ENCODE peak calls at places on chromosomes 11 and 22, in four cellular contexts. T is IMR-90, Q is HL-60, S is fibroblast of mammary gland. A is an unnamed sample.

GRCh38 chr11:132111341-132111740 is 740.9 kb downstream of the NTM start:
- DNase-seq in S (peak), T (peak), Q (no peak), A (no peak)

GRCh38 chr11:128900468-128900867 is 9.3 kb downstream of the KCNJ5 start:
- DNase-seq in S (no peak), Q (no peak), T (no peak), A (no peak)

GRCh38 chr22:39343259-39344045 is 6.3 kb upstream of the SYNGR1 start:
- DNase-seq in S (peak), T (peak), Q (no peak), A (peak)

GRCh38 chr11:1085440-1086170 is 10.9 kb downstream of the MUC2 start:
- DNase-seq in Q (no peak), T (no peak), S (no peak), A (no peak)

GRCh38 chr11:69436041-69436982 is 45.2 kb upstream of the LINC01488 start:
- DNase-seq in Q (peak), S (no peak), T (no peak), A (no peak)

GRCh38 chr11:75245356-75246005 is 4.9 kb downstream of the TPBGL start:
- DNase-seq in T (no peak), Q (no peak), S (no peak), A (no peak)

GRCh38 chr11:115396533-115396932 is 107.7 kb downstream of the CADM1 start:
- DNase-seq in T (no peak), S (no peak), Q (no peak), A (no peak)

GRCh38 chr11:75809991-75810390 is 5.0 kb upstream of the UVRAG start:
- DNase-seq in S (no peak), T (no peak), Q (no peak), A (no peak)

GRCh38 chr11:106724293-106724892 is 293.9 kb downstream of the GUCY1A2 start:
- DNase-seq in Q (no peak), T (peak), S (peak), A (peak)

GRCh38 chr11:13110929-13111812 is 102.1 kb downstream of the RASSF10 start:
- DNase-seq in S (peak), Q (no peak), T (peak), A (no peak)

GRCh38 chr11:66251811-66252210 is 16.6 kb upstream of the RAB1B start:
- DNase-seq in S (no peak), Q (no peak), T (no peak), A (no peak)

GRCh38 chr11:77003954-77004353 is 30.2 kb upstream of the B3GNT6 start:
- DNase-seq in S (peak), Q (no peak), T (peak), A (no peak)

GRCh38 chr22:31952459-31952858 is 8.1 kb downstream of the YWHAH start:
- DNase-seq in T (peak), Q (peak), S (peak), A (peak)

GRCh38 chr22:31953251-31953650 is 8.9 kb downstream of the YWHAH start:
- DNase-seq in S (no peak), T (no peak), Q (peak), A (no peak)

GRCh38 chr22:31951201-31952093 is 7.1 kb downstream of the YWHAH start:
- DNase-seq in T (no peak), S (no peak), Q (peak), A (no peak)

GRCh38 chr22:31950226-31950625 is 5.9 kb downstream of the YWHAH start:
- DNase-seq in T (no peak), S (peak), Q (peak), A (no peak)

DNA sequence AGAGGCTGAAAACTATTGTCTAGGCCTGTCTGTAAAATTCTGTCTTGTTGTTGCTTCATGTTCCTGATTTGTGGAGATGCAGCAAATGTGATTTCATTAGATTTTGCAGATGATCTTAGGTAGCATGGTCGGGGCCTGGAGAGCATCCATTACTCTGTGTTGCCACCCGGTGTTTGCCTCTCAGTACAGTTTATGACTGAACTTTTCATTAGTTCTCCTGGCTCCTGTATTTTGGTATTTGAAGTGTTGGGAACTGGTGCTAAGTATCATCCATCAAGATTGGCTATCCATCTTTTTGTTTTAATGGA is 7.7 kb downstream of the YWHAH start:
- DNase-seq in S (no peak), Q (peak), T (no peak), A (no peak)
- TF ChIP-seq CTCF in S (peak), Q (no peak), T (peak), A (peak)

DNA sequence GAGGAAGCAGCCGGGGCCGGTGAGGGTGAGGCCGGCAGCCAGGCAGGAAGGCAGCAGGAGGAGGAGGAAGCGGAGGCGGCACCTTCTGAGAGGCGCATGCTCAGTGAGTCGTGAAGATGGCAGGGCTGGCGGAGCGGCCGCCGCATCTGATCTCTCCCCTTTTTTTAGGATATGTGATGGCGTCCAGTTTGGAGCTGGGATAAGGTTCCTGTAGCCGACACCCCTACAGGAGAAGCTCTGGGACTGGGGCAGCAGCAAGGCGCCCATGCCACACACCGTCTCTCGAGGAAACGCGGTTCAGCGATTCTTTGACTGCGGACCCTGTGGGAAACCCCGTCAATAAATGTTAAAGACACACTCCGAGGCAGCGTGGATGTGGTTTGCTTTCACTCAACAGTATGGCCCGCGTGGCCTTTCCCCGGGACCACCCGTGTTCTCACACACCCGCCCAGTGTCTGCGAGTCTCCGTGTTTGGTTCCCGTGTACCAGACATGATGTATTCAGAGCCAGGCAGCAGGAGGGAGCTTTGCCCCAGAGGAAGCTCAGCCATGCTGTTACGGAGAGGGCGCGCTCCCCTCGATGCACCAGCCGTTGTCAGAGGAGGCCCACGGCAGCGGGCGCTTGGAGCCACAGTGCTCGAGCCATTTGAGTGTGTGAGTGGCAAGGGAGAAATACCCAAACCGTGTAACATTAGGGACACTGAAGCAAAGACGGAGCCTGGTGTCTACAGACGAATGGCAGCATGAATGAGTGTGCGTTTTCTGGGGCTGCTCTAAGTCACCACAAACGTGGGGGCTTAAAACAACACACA is 27.7 kb upstream of the PARVB start:
- DNase-seq in Q (peak), T (no peak), S (no peak), A (no peak)
- H3K4me3 ChIP-seq in Q (no peak), T (no peak), S (no peak), A (no peak)

GRCh38 chr11:46315783-46316563 is 31.3 kb upstream of the DGKZ start:
- DNase-seq in Q (no peak), S (no peak), T (no peak), A (no peak)
- TF ChIP-seq CTCF in Q (no peak), S (no peak), T (no peak), A (no peak)

GRCh38 chr22:45227645-45228400 is 12.9 kb downstream of the KIAA0930 start:
- DNase-seq in Q (no peak), S (no peak), T (no peak), A (no peak)

GRCh38 chr22:45228401-45228754 is 12.3 kb downstream of the KIAA0930 start:
- DNase-seq in Q (no peak), S (no peak), T (no peak), A (no peak)

GRCh38 chr22:45231293-45231692 is 9.4 kb downstream of the KIAA0930 start:
- DNase-seq in S (no peak), Q (no peak), T (no peak), A (no peak)

GRCh38 chr22:45229181-45229580 is 11.5 kb downstream of the KIAA0930 start:
- DNase-seq in T (no peak), Q (no peak), S (no peak), A (no peak)

GRCh38 chr22:45230026-45230845 is 10.5 kb downstream of the KIAA0930 start:
- DNase-seq in S (no peak), Q (no peak), T (no peak), A (no peak)
- H3K4me3 ChIP-seq in S (no peak), Q (no peak), T (no peak), A (no peak)

GRCh38 chr11:121274332-121274991 is 18.1 kb upstream of the SC5D start:
- DNase-seq in Q (no peak), S (no peak), T (no peak), A (no peak)

GRCh38 chr11:121265586-121265985 is 27.0 kb upstream of the SC5D start:
- DNase-seq in Q (no peak), S (no peak), T (no peak), A (no peak)

GRCh38 chr11:121270286-121270685 is 22.3 kb upstream of the SC5D start:
- DNase-seq in S (no peak), T (no peak), Q (no peak), A (no peak)
- TF ChIP-seq CTCF in S (no peak), T (no peak), Q (no peak), A (no peak)

A was measured in fibroblast of villous mesenchyme.